ENCODE peak calls at places on chromosome 17, in five cellular contexts. One of them, this sample, is unnamed. For H3K4me1 and H3K27me3, the result is how much of the 10 kb centered on the place peaks cover.

GRCh38 chr17:60524463-60525346 is 1.3 kb downstream of the APPBP2 start:
- DNase-seq in heart left ventricle: no peak
- DNase-seq in K562: no peak
- DNase-seq in ovary: no peak
- DNase-seq in heart right ventricle: no peak
- DNase-seq in this sample: peak

GRCh38 chr17:20066253-20066652 is 57.1 kb downstream of the SPECC1 start:
- DNase-seq in ovary: peak
- DNase-seq in heart left ventricle: peak
- DNase-seq in K562: no peak
- DNase-seq in heart right ventricle: no peak
- DNase-seq in this sample: no peak

GRCh38 chr17:82204831-82205719 is 7.6 kb downstream of the CCDC57 start:
- DNase-seq in K562: no peak
- DNase-seq in heart right ventricle: no peak
- DNase-seq in ovary: no peak
- DNase-seq in heart left ventricle: no peak
- DNase-seq in this sample: no peak

GRCh38 chr17:78268191-78268874 is 36.9 kb downstream of the TMEM235 start:
- DNase-seq in heart right ventricle: no peak
- DNase-seq in K562: no peak
- DNase-seq in heart left ventricle: no peak
- DNase-seq in ovary: no peak
- DNase-seq in this sample: no peak

GRCh38 chr17:13008461-13008860 is 9.4 kb downstream of the ELAC2 start:
- DNase-seq in heart right ventricle: no peak
- DNase-seq in heart left ventricle: no peak
- DNase-seq in ovary: no peak
- DNase-seq in K562: no peak
- DNase-seq in this sample: no peak

GRCh38 chr17:68570531-68570930 is 30.6 kb downstream of the FAM20A start:
- DNase-seq in K562: no peak
- DNase-seq in ovary: no peak
- DNase-seq in heart right ventricle: no peak
- DNase-seq in heart left ventricle: no peak
- DNase-seq in this sample: peak

GRCh38 chr17:1783271-1783670 is 21.4 kb downstream of the SERPINF1 start:
- DNase-seq in K562: no peak
- DNase-seq in ovary: peak
- DNase-seq in heart left ventricle: peak
- DNase-seq in heart right ventricle: peak
- DNase-seq in this sample: no peak

GRCh38 chr17:66383353-66383752 is 80.9 kb downstream of the PRKCA start:
- DNase-seq in heart left ventricle: no peak
- DNase-seq in ovary: no peak
- DNase-seq in heart right ventricle: no peak
- DNase-seq in K562: no peak
- DNase-seq in this sample: no peak

GRCh38 chr17:17666111-17666714 is 15.0 kb upstream of the RAI1 start:
- DNase-seq in K562: no peak
- DNase-seq in ovary: no peak
- DNase-seq in heart left ventricle: no peak
- DNase-seq in heart right ventricle: no peak
- DNase-seq in this sample: no peak

GRCh38 chr17:34499576-34499975 is 79.8 kb upstream of the TMEM132E start:
- DNase-seq in heart right ventricle: no peak
- DNase-seq in ovary: no peak
- DNase-seq in heart left ventricle: no peak
- DNase-seq in K562: peak
- DNase-seq in this sample: peak

GRCh38 chr17:9001539-9001938 is 19.8 kb upstream of the NTN1 start:
- DNase-seq in K562: no peak
- DNase-seq in heart right ventricle: no peak
- DNase-seq in ovary: no peak
- DNase-seq in heart left ventricle: no peak
- DNase-seq in this sample: no peak

GRCh38 chr17:17280613-17281549 is at the start of gene COPS3:
- DNase-seq in K562: peak
- DNase-seq in ovary: peak
- DNase-seq in heart left ventricle: peak
- DNase-seq in heart right ventricle: peak
- DNase-seq in this sample: peak

GRCh38 chr17:33014751-33015150 is 23.1 kb downstream of the SPACA3 start:
- DNase-seq in heart left ventricle: no peak
- DNase-seq in K562: no peak
- DNase-seq in heart right ventricle: no peak
- DNase-seq in ovary: no peak
- DNase-seq in this sample: peak

GRCh38 chr17:74785096-74785980 is 9.2 kb upstream of the NAT9 start:
- DNase-seq in heart right ventricle: no peak
- DNase-seq in heart left ventricle: no peak
- DNase-seq in K562: no peak
- DNase-seq in ovary: no peak
- DNase-seq in this sample: no peak

GRCh38 chr17:32159586-32160438 is 17.5 kb downstream of the RHOT1 start:
- DNase-seq in heart left ventricle: no peak
- DNase-seq in ovary: no peak
- DNase-seq in heart right ventricle: no peak
- DNase-seq in K562: no peak
- DNase-seq in this sample: no peak

GRCh38 chr17:82668631-82669099 is 20.4 kb upstream of the WDR45B start:
- DNase-seq in K562: peak
- DNase-seq in heart right ventricle: peak
- DNase-seq in heart left ventricle: peak
- DNase-seq in ovary: peak
- DNase-seq in this sample: peak

GRCh38 chr17:45430738-45431530 is 1.7 kb downstream of the ARHGAP27 start:
- DNase-seq in heart right ventricle: no peak
- DNase-seq in heart left ventricle: no peak
- DNase-seq in K562: no peak
- DNase-seq in ovary: no peak
- DNase-seq in this sample: no peak

GRCh38 chr17:4969551-4970231 is 2.1 kb upstream of the SPAG7 start:
- DNase-seq in ovary: no peak
- DNase-seq in heart left ventricle: no peak
- DNase-seq in heart right ventricle: no peak
- DNase-seq in K562: no peak
- DNase-seq in this sample: peak

GRCh38 chr17:57550671-57551315 is 194.3 kb downstream of the CCDC182 start:
- DNase-seq in ovary: no peak
- DNase-seq in heart right ventricle: no peak
- DNase-seq in heart left ventricle: no peak
- DNase-seq in K562: no peak
- DNase-seq in this sample: no peak

GRCh38 chr17:57549468-57549867 is 195.6 kb downstream of the CCDC182 start:
- DNase-seq in K562: no peak
- DNase-seq in heart right ventricle: no peak
- DNase-seq in ovary: no peak
- DNase-seq in heart left ventricle: no peak
- DNase-seq in this sample: no peak

GRCh38 chr17:57551321-57552079 is 193.6 kb downstream of the CCDC182 start:
- DNase-seq in heart left ventricle: no peak
- DNase-seq in heart right ventricle: no peak
- DNase-seq in K562: no peak
- DNase-seq in ovary: no peak
- DNase-seq in this sample: no peak

GRCh38 chr17:57549996-57550395 is 195.1 kb downstream of the CCDC182 start:
- DNase-seq in heart right ventricle: no peak
- DNase-seq in K562: no peak
- DNase-seq in ovary: no peak
- DNase-seq in heart left ventricle: no peak
- DNase-seq in this sample: no peak

GRCh38 chr17:57548421-57549385 is 196.4 kb downstream of the CCDC182 start:
- DNase-seq in heart right ventricle: no peak
- DNase-seq in K562: no peak
- DNase-seq in ovary: peak
- DNase-seq in heart left ventricle: peak
- DNase-seq in this sample: peak
- H3K4me1 ChIP-seq in heart right ventricle: under half
- H3K4me1 ChIP-seq in K562: under half
- H3K4me1 ChIP-seq in ovary: under half
- H3K4me1 ChIP-seq in heart left ventricle: under half
- H3K4me1 ChIP-seq in this sample: under half

GRCh38 chr17:28471531-28472342 is 1.7 kb upstream of the SLC13A2 start:
- DNase-seq in heart right ventricle: no peak
- DNase-seq in ovary: no peak
- DNase-seq in heart left ventricle: no peak
- DNase-seq in K562: no peak
- DNase-seq in this sample: no peak
- H3K27me3 ChIP-seq in heart right ventricle: under half
- H3K27me3 ChIP-seq in ovary: under half
- H3K27me3 ChIP-seq in heart left ventricle: under half
- H3K27me3 ChIP-seq in K562: under half
- H3K27me3 ChIP-seq in this sample: under half

GRCh38 chr17:40961586-40961985 is 5.2 kb downstream of the KRT39 start:
- DNase-seq in ovary: no peak
- DNase-seq in heart left ventricle: no peak
- DNase-seq in heart right ventricle: no peak
- DNase-seq in K562: no peak
- DNase-seq in this sample: no peak
- TF ChIP-seq CTCF in ovary: no peak
- TF ChIP-seq CTCF in heart left ventricle: no peak
- TF ChIP-seq CTCF in heart right ventricle: no peak
- TF ChIP-seq CTCF in K562: no peak
- TF ChIP-seq CTCF in this sample: no peak

GRCh38 chr17:41664172-41664457 is 24.6 kb upstream of the EIF1 start:
- DNase-seq in heart right ventricle: no peak
- DNase-seq in K562: no peak
- DNase-seq in heart left ventricle: no peak
- DNase-seq in ovary: no peak
- DNase-seq in this sample: no peak

GRCh38 chr17:41666336-41666680 is 22.4 kb upstream of the EIF1 start:
- DNase-seq in heart right ventricle: peak
- DNase-seq in heart left ventricle: peak
- DNase-seq in ovary: peak
- DNase-seq in K562: no peak
- DNase-seq in this sample: no peak

GRCh38 chr17:41663451-41664171 is 25.1 kb upstream of the EIF1 start:
- DNase-seq in heart left ventricle: no peak
- DNase-seq in K562: no peak
- DNase-seq in ovary: no peak
- DNase-seq in heart right ventricle: no peak
- DNase-seq in this sample: no peak

GRCh38 chr17:41665566-41666335 is 22.9 kb upstream of the EIF1 start:
- DNase-seq in heart right ventricle: peak
- DNase-seq in K562: peak
- DNase-seq in heart left ventricle: peak
- DNase-seq in ovary: peak
- DNase-seq in this sample: peak

DNA sequence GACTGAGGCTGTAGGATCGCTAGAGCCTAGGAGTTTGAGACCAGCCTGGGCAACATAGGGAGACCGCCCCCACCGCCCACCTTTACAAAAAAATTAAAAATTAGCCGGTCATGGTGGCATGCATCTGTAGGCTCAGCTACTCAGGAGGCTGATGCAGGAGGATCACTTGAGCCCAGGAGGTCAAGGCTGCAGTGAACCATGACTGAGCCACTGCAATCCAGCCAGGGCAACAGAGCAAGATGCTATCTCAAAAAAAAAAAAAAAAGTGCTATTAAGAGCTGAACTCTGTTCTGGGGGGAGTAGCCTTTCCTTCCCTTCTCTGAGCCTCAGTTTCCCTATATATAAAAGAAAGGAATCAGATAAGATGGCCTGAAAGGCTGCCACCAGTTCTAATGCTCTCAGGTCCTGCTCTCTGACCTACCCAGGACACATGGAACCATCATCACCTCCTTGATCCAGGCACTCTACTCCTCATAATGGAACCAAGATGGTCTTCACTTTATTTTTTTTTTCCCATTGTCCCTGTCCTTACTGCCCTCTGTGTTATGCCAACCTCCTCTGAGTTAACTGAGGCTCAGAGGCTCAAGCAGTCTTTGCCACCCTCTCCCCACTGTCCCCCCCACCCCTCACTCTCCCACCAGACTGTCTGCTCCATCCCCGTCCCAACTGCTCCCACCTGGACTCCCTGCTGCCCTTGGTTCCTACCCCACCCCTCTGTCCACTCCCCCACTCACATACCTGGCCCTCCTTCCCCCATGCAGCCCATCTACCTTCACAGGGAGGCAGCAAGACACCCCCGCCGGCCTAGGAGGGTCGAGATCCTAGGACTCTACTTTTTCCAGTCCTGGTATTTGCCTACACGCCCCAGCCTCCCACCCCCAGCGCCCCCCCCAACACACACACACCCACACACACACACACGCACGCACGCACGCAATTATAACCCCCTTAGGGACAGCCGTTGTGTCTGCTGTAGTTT is 23.8 kb upstream of the EIF1 start:
- DNase-seq in heart right ventricle: no peak
- DNase-seq in K562: no peak
- DNase-seq in heart left ventricle: no peak
- DNase-seq in ovary: no peak
- DNase-seq in this sample: no peak
- H3K4me1 ChIP-seq in heart right ventricle: under half
- H3K4me1 ChIP-seq in K562: under half
- H3K4me1 ChIP-seq in heart left ventricle: under half
- H3K4me1 ChIP-seq in ovary: under half
- H3K4me1 ChIP-seq in this sample: under half

GRCh38 chr17:48791128-48792032 is 25.6 kb downstream of the TTLL6 start:
- DNase-seq in heart left ventricle: peak
- DNase-seq in heart right ventricle: peak
- DNase-seq in K562: peak
- DNase-seq in ovary: peak
- DNase-seq in this sample: peak

GRCh38 chr17:48795444-48796162 is 21.4 kb downstream of the TTLL6 start:
- DNase-seq in K562: no peak
- DNase-seq in heart right ventricle: no peak
- DNase-seq in ovary: no peak
- DNase-seq in heart left ventricle: no peak
- DNase-seq in this sample: peak

GRCh38 chr17:48792033-48792798 is 24.8 kb downstream of the TTLL6 start:
- DNase-seq in K562: peak
- DNase-seq in heart right ventricle: no peak
- DNase-seq in heart left ventricle: no peak
- DNase-seq in ovary: no peak
- DNase-seq in this sample: no peak

GRCh38 chr17:48787850-48788249 is 29.2 kb downstream of the TTLL6 start:
- DNase-seq in heart right ventricle: no peak
- DNase-seq in ovary: no peak
- DNase-seq in heart left ventricle: no peak
- DNase-seq in K562: no peak
- DNase-seq in this sample: no peak

DNA sequence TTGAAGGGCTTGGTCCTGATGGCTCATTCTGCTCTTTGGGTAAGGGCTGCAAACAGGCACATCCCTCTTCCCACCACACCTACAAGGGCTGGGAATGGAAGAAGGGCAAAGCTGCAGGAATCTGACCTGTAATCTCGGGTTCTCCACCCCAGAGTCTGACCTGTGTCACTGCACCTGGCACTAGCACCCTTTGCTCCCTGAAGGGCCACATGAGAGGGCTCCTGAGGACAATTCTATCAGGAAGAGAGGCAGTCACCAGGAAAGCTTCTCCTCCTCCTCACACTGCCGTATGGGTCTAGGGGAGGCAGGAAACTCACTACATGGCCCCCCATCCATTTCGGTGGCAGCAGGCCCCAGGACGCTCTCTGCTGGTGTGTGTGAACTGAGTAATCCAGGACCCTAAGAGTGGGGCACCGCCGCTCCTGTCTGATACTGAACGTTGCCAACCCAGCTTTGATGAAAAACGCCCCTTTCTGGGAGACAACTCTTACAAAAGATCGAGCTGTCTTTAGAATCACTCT is 26.4 kb downstream of the TTLL6 start:
- DNase-seq in heart right ventricle: no peak
- DNase-seq in K562: no peak
- DNase-seq in heart left ventricle: no peak
- DNase-seq in ovary: no peak
- DNase-seq in this sample: no peak
- H3K27me3 ChIP-seq in heart right ventricle: under half
- H3K27me3 ChIP-seq in K562: half or more
- H3K27me3 ChIP-seq in heart left ventricle: under half
- H3K27me3 ChIP-seq in ovary: under half
- H3K27me3 ChIP-seq in this sample: half or more